ENCODE peak calls at places on chromosome 15, in ten cellular contexts. T is AG10803, B is neural progenitor cell, I is endothelial cell, H is tibial artery, G is mammary epithelial cell, D is foreskin fibroblast, A is kidney epithelial cell, K is activated B cell treated with CpG ODN at 0.5 μM for 24 hours, L is A673. W is an unnamed sample.

GRCh38 chr15:69760890-69761568 is 308.4 kb downstream of the RPLP1 start:
- DNase-seq in T (peak; percentile 99), K (peak; percentile 41), A (peak; percentile 93), B (no peak), I (no peak), H (peak; percentile 91), L (peak; percentile 8), D (peak; percentile 92), G (peak; percentile 96), W (peak; percentile 95)

GRCh38 chr15:41544650-41545015 is 576 bp upstream of the RPAP1 start:
- DNase-seq in B (no peak), I (no peak), H (peak; percentile 43), A (no peak), D (peak; percentile 96), G (no peak), L (no peak), T (peak; percentile 93), K (no peak), W (no peak)

GRCh38 chr15:39584662-39585393 is 3.9 kb downstream of the THBS1 start:
- DNase-seq in G (peak; percentile 49), K (no peak), L (no peak), D (no peak), I (no peak), T (peak; percentile 78), B (no peak), A (no peak), H (no peak), W (peak; percentile 19)

GRCh38 chr15:92011611-92012367 is 158.3 kb downstream of the SLCO3A1 start:
- DNase-seq in L (no peak), K (no peak), H (no peak), G (peak; percentile 65), T (peak; percentile 13), A (no peak), D (no peak), B (no peak), I (no peak), W (no peak)

GRCh38 chr15:51315726-51316125 is 22.7 kb downstream of the CYP19A1 start:
- DNase-seq in H (no peak), B (no peak), L (no peak), K (no peak), A (no peak), G (no peak), I (no peak), D (no peak), T (no peak), W (no peak)

GRCh38 chr15:33874156-33874555 is 94.1 kb upstream of the CHRM5 start:
- DNase-seq in T (no peak), A (no peak), B (no peak), G (peak; percentile 1), I (no peak), H (no peak), L (no peak), K (no peak), D (no peak), W (no peak)

GRCh38 chr15:23565395-23566069 is at the start of gene MKRN3:
- DNase-seq in G (no peak), L (no peak), T (peak; percentile 79), H (no peak), B (peak; percentile 53), K (no peak), A (no peak), I (peak; percentile 15), D (peak; percentile 84), W (no peak)

GRCh38 chr15:51342249-51342999 is 969 bp downstream of the GLDN start:
- DNase-seq in T (no peak), K (no peak), I (no peak), A (no peak), H (no peak), G (no peak), L (no peak), D (no peak), B (peak; percentile 23), W (no peak)

GRCh38 chr15:40338041-40338657 is 2.6 kb downstream of the CCDC9B start:
- DNase-seq in L (peak; percentile 90), I (peak; percentile 80), G (peak; percentile 66), K (peak; percentile 67), D (peak; percentile 74), T (peak; percentile 56), A (no peak), H (peak; percentile 67), B (peak; percentile 88), W (no peak)

GRCh38 chr15:70193734-70194133 is 96.0 kb upstream of the TLE3 start:
- DNase-seq in I (no peak), G (no peak), B (no peak), L (no peak), K (no peak), T (no peak), D (no peak), A (no peak), H (no peak), W (no peak)

GRCh38 chr15:64282701-64283100 is 73.3 kb downstream of the CSNK1G1 start:
- DNase-seq in D (no peak), A (no peak), B (no peak), G (no peak), K (no peak), I (no peak), L (no peak), H (no peak), T (no peak), W (no peak)

GRCh38 chr15:100849021-100849831 is 30.4 kb upstream of the ALDH1A3 start:
- DNase-seq in I (peak; percentile 15), G (peak; percentile 33), A (no peak), K (peak; percentile 51), B (no peak), D (peak; percentile 62), H (no peak), T (peak; percentile 53), L (peak; percentile 77), W (no peak)
- TF ChIP-seq CTCF in I (no peak), G (peak; percentile 64), A (peak; percentile 56), K (no peak), B (no peak), D (peak; percentile 27), H (no peak), T (peak; percentile 39), L (peak; percentile 57), W (peak; percentile 39)

DNA sequence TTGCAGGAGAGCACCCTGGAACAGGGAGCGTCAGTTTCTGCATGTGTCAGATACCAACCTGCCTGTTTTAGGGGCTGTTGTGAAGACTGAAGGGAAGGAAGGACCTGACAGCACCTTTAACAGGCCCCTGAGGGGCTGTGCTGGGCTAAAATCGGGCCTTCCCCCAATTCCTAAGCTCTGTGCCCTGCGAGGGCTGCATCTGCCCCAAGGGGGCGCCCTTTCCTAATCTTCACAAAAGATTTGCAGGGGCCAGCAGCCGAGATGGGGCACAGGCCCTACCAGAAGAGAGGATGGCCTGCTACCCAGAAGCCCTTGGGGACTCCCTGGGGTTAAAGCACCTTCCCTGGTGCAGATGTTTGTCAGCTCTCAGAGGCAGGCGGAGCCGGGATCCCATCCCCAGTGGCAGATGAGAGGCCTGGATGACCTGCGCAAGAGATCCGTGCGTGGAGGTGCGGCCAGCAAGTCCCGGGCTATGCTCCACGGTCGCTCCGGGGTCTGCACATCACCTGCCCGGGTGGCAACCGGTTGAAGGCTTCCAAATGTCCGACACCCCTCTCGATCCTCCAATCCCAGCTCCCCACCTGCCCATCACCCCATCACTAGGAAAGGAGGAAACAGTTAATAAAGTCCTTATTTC is 53.6 kb downstream of the RHCG start:
- DNase-seq in T (peak; percentile 14), D (peak; percentile 62), L (peak; percentile 80), K (peak; percentile 29), B (peak; percentile 89), A (no peak), I (peak; percentile 78), G (no peak), H (no peak), W (no peak)
- TF ChIP-seq CTCF in T (peak; percentile 54), D (peak; percentile 66), L (peak; percentile 90), K (no peak), B (peak; percentile 91), A (peak; percentile 67), I (peak; percentile 79), G (peak; percentile 82), H (no peak), W (peak; percentile 55)

DNA sequence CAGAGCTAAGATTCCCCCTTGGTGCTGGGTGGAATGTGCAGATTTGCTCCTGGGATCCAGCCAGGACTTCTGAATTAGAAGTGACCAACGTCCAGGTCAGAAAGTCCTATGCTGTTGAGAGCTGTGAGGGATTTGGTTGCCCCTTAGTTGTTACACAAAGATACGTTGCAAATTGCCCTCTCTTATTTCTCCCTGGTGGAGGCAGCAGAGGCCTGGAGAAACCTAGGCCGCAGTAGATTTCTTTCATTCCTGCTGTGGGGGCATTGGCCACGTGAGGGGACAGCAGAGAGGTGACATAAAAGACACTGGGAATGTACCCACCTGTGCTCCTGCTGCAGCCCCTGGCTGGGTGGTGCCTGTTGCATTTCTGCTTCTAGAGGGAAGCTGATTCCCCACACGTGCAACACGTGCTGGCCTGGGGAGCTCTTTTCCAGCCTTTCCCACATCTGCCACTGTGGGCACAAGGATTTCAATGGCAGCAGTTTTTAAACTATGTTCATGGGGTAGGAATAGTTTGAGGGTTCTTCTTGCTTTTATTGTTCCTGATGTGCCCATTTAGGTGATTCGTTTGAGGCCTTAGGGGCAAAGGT is 65.7 kb downstream of the SYNM start:
- DNase-seq in I (no peak), G (no peak), B (no peak), K (no peak), H (no peak), A (no peak), D (no peak), T (no peak), L (no peak), W (no peak)
- TF ChIP-seq CTCF in I (no peak), G (no peak), B (no peak), K (no peak), H (peak; percentile 34), A (no peak), D (no peak), T (no peak), L (no peak), W (no peak)

GRCh38 chr15:93018574-93018973 is 70.4 kb downstream of the RGMA start:
- DNase-seq in H (no peak), T (no peak), K (no peak), I (no peak), A (no peak), D (peak; percentile 34), L (peak; percentile 33), G (peak; percentile 7), B (peak; percentile 32), W (no peak)
- TF ChIP-seq CTCF in H (no peak), T (peak; percentile 32), K (no peak), I (no peak), A (peak; percentile 40), D (no peak), L (peak; percentile 38), G (peak; percentile 35), B (peak; percentile 34), W (no peak)

W was measured in AG09319.